ENCODE peak calls at places on chromosomes 4 and X, in four cellular contexts. P, L, W and E are unnamed samples.

GRCh38 chrX:68443155-68443868 is 10.0 kb upstream of the OPHN1 start:
- DNase-seq in W (peak), P (no peak), L (no peak), E (no peak)

GRCh38 chr4:88021824-88022223 is 14.4 kb downstream of the PKD2 start:
- DNase-seq in P (no peak), L (peak), W (no peak), E (no peak)

GRCh38 chrX:52574416-52575275 is 57.8 kb upstream of the XAGE1B start:
- DNase-seq in W (no peak), L (peak), P (no peak), E (no peak)

GRCh38 chrX:155334486-155335316 is at the start of gene CLIC2:
- DNase-seq in W (peak), P (no peak), L (peak), E (no peak)

GRCh38 chr4:80586716-80587115 is 251.2 kb downstream of the CFAP299 start:
- DNase-seq in W (no peak), L (no peak), P (no peak), E (no peak)

GRCh38 chr4:54998991-54999390 is 126.4 kb downstream of the KDR start:
- DNase-seq in L (peak), P (no peak), W (no peak), E (no peak)

GRCh38 chr4:144709793-144710525 is 64.0 kb downstream of the HHIP start:
- DNase-seq in L (peak), P (no peak), W (no peak), E (no peak)

GRCh38 chr4:157170321-157170720 is 50.2 kb upstream of the GRIA2 start:
- DNase-seq in L (peak), W (no peak), P (no peak), E (no peak)

GRCh38 chr4:74365761-74366160 is 816 bp downstream of the EREG start:
- DNase-seq in L (peak), W (peak), P (no peak), E (no peak)

GRCh38 chrX:154091678-154092077 is 5.8 kb downstream of the MECP2 start:
- DNase-seq in L (no peak), P (no peak), W (peak), E (no peak)

GRCh38 chrX:134936542-134936941 is 54.2 kb upstream of the SMIM10 start:
- DNase-seq in P (no peak), L (peak), W (no peak), E (no peak)

GRCh38 chrX:19388064-19388679 is 44.4 kb downstream of the PDHA1 start:
- DNase-seq in W (no peak), P (no peak), L (no peak), E (no peak)

GRCh38 chrX:130592204-130592603 is 190.4 kb downstream of the RBMX2 start:
- DNase-seq in P (no peak), L (no peak), W (no peak), E (no peak)

GRCh38 chr4:11468901-11469300 is 40.2 kb upstream of the HS3ST1 start:
- DNase-seq in W (no peak), L (no peak), P (no peak), E (no peak)

GRCh38 chr4:75717332-75717873 is 7.0 kb upstream of the USO1 start:
- DNase-seq in W (no peak), P (no peak), L (no peak), E (no peak)

GRCh38 chr4:6541789-6542188 is 33.2 kb upstream of the MAN2B2 start:
- DNase-seq in P (no peak), L (no peak), W (no peak), E (no peak)

GRCh38 chr4:183674153-183674552 is 15.1 kb downstream of the TRAPPC11 start:
- DNase-seq in W (peak), L (no peak), P (no peak), E (no peak)

GRCh38 chr4:110878413-110878812 is 255.5 kb upstream of the PITX2 start:
- DNase-seq in W (no peak), P (no peak), L (no peak), E (no peak)

GRCh38 chrX:95754411-95754810 is 930.2 kb upstream of the DIAPH2 start:
- DNase-seq in W (no peak), L (no peak), P (no peak), E (no peak)

GRCh38 chr4:10667651-10668341 is 16.8 kb downstream of the CLNK start:
- DNase-seq in W (no peak), L (no peak), P (no peak), E (no peak)

GRCh38 chr4:38207110-38207457 is 246.9 kb downstream of the PTTG2 start:
- DNase-seq in W (no peak), L (no peak), P (no peak), E (no peak)

GRCh38 chr4:83639849-83640493 is 104.1 kb downstream of the GPAT3 start:
- DNase-seq in P (no peak), W (peak), L (peak), E (peak)

GRCh38 chrX:40227111-40227510 is 129.4 kb upstream of the BCOR start:
- DNase-seq in P (no peak), L (no peak), W (no peak), E (no peak)

GRCh38 chr4:41865306-41865980 is 69.8 kb upstream of the TMEM33 start:
- DNase-seq in P (peak), L (peak), W (no peak), E (no peak)

GRCh38 chr4:154422152-154422551 is 69.4 kb downstream of the DCHS2 start:
- DNase-seq in L (peak), P (no peak), W (no peak), E (no peak)

GRCh38 chr4:127686656-127687055 is 43.5 kb upstream of the SLC25A31 start:
- DNase-seq in P (no peak), W (no peak), L (peak), E (no peak)

GRCh38 chr4:139556071-139556734 is at the start of gene SETD7:
- DNase-seq in W (peak), L (peak), P (peak), E (peak)

GRCh38 chr4:121669163-121669550 is 27.6 kb downstream of the ANXA5 start:
- DNase-seq in W (no peak), P (no peak), L (peak), E (no peak)

GRCh38 chr4:15653864-15654391 is 1.2 kb downstream of the FBXL5 start:
- DNase-seq in W (peak), P (no peak), L (peak), E (no peak)

GRCh38 chr4:118278473-118279274 is 74.1 kb downstream of the PRSS12 start:
- DNase-seq in P (peak), L (peak), W (peak), E (peak)

GRCh38 chr4:145679520-145679919 is 426 bp upstream of the C4orf51 start:
- DNase-seq in L (peak), P (peak), W (peak), E (no peak)

GRCh38 chr4:156830356-156830755 is 141.2 kb downstream of the PDGFC start:
- DNase-seq in P (no peak), L (peak), W (no peak), E (no peak)

GRCh38 chrX:150570512-150570911 is 2.1 kb downstream of the MTM1 start:
- DNase-seq in P (no peak), L (no peak), W (no peak), E (no peak)

GRCh38 chrX:15204130-15204751 is 65.6 kb downstream of the ASB9 start:
- DNase-seq in W (no peak), L (no peak), P (no peak), E (no peak)

GRCh38 chr4:2390780-2391490 is 27.5 kb downstream of the ZFYVE28 start:
- DNase-seq in L (no peak), P (no peak), W (no peak), E (no peak)

GRCh38 chr4:161522031-161522430 is 641.8 kb downstream of the FSTL5 start:
- DNase-seq in L (no peak), W (no peak), P (no peak), E (no peak)

GRCh38 chr4:53651142-53651720 is 59.9 kb upstream of the LNX1 start:
- DNase-seq in W (peak), L (no peak), P (no peak), E (no peak)

GRCh38 chr4:81913427-81913878 is 441.7 kb upstream of the RASGEF1B start:
- DNase-seq in P (no peak), W (peak), L (peak), E (peak)

GRCh38 chrX:105658136-105658535 is 164.2 kb upstream of the NRK start:
- DNase-seq in L (peak), P (no peak), W (no peak), E (no peak)

DNA sequence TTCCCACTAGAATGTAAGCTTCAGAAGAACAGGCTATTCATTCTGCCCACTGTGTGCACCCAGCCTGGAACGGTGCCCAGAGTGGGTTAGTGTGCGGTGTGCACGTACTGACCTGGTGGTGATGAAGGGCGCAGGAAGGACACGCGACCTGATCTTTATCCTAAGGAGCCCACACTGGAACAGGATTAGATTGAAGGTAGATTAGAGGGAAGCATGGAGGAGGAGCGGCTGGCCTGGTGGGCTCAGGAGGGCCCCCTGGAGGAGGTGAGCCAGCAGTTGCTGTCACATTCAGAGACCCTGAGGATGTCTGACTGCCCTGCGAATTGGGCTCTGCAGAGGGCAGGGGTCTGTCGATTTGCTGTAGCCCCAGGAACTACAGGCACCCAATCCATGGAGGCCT is 73.1 kb downstream of the HTRA3 start:
- DNase-seq in L (no peak), W (no peak), P (no peak), E (no peak)
- TF ChIP-seq CTCF in L (no peak), W (no peak), P (no peak), E (no peak)

GRCh38 chr4:47842985-47843384 is 5.1 kb upstream of the CORIN start:
- DNase-seq in P (no peak), L (no peak), W (no peak), E (no peak)
- TF ChIP-seq CTCF in P (no peak), L (no peak), W (no peak), E (no peak)

DNA sequence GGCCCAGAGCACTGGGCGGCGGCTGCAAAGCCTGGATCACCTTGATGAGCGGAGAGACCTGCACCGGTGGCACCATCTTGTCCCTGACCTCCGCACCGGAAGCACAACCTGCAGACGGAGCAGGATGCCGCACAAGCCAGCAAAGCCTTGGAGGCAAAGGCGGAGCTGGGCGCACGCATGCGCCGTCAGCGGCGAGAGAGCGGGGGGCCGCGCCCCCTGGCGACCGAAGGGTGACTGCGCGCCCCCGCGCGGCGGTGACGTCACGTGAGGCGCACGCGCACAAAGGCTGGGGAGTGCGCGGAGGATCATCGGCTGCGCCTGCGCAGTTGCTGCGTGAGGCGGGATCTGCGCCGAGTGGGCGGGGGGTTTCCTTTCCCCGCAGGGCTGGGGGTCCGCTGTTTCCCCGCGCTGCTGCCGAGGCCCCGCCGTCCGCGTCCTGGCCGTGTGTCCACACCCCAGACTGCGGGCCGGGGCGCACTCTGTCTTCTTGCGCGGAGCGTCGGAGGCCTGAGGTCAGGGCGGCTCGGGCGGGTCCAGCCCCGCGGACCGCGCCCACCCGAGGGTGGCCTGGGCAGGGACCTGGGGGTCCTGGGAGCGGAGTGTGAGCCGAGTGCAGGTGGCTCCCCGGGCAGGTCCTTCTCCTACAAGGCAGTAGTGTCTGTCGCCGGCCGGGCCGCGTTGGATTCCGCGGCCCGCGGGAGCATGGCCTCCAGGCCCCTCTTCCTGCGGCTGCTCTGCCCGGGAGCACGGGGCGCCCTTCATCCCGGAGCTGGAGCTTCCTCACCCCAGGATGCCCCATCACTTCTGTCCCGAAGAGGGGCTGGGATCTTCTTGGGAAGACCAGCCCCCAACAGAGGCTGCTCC is at the start of the genes ATP5ME and MYL5:
- DNase-seq in L (peak), W (peak), P (peak), E (peak)
- TF ChIP-seq CTCF in L (peak), W (peak), P (peak), E (peak)

DNA sequence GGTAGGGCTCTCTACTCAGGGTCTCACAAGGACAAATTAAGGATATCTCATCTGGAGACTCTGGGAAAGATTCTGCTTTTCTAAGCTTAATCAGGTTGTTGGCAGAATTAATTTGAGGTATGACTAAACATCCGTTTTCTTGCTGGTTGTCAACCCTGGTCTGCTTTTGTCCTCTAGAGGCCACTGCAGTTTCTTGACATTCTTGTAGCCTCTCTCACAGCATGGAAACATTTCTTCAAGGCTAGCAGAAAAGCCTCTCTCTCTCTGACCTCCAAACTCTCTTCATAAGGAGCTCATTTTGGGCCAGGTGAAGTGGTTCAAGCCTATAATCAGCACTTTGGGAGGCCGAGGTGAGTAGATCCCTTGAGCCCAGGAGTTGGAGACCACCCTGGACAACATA is 749.5 kb upstream of the PCDH7 start:
- DNase-seq in L (peak), W (no peak), P (no peak), E (no peak)
- TF ChIP-seq CTCF in L (peak), W (no peak), P (no peak), E (no peak)

GRCh38 chrX:115535844-115536243 is 25.1 kb upstream of the PLS3 start:
- DNase-seq in L (no peak), W (no peak), P (no peak), E (no peak)
- TF ChIP-seq CTCF in L (no peak), W (no peak), P (no peak), E (no peak)